ENCODE peak calls at places on chromosome 19, in four cellular contexts. P is DMS 273 treated with DMSO at 0.1 percent for 48 hours; U is GM03348; D is activated naive CD4-positive, alpha-beta T cell treated with anti-CD3 and anti-CD28 coated beads for 36 hours. O is an unnamed sample.

GRCh38 chr19:35154535-35155406 is at the start of gene FXYD5:
- DNase-seq in U (peak), D (peak), P (no peak), O (peak)

GRCh38 chr19:3071764-3072163 is 9.5 kb upstream of the TLE5 start:
- DNase-seq in P (peak), U (no peak), D (no peak), O (peak)

GRCh38 chr19:17803264-17803896 is 8.4 kb downstream of the B3GNT3 start:
- DNase-seq in D (peak), U (no peak), P (no peak), O (peak)

GRCh38 chr19:4171676-4172075 is 10.7 kb downstream of the SIRT6 start:
- DNase-seq in U (no peak), D (no peak), P (no peak), O (no peak)

GRCh38 chr19:13906525-13906904 is 514 bp downstream of the CC2D1A start:
- DNase-seq in P (no peak), U (no peak), D (peak), O (peak)

GRCh38 chr19:34317311-34317927 is 47.6 kb upstream of the GPI start:
- DNase-seq in D (peak), P (no peak), U (no peak), O (peak)

GRCh38 chr19:29645911-29646310 is 19.4 kb upstream of the PLEKHF1 start:
- DNase-seq in D (peak), U (peak), P (no peak), O (no peak)

GRCh38 chr19:39595950-39596349 is 6.4 kb upstream of the LGALS13 start:
- DNase-seq in U (no peak), P (no peak), D (no peak), O (no peak)

GRCh38 chr19:2255982-2256685 is at the start of gene JSRP1:
- DNase-seq in P (no peak), U (no peak), D (no peak), O (peak)

GRCh38 chr19:2275588-2276428 is 6.2 kb downstream of the PEAK3 start:
- DNase-seq in U (no peak), D (no peak), P (no peak), O (no peak)

GRCh38 chr19:51772977-51773376 is 12.0 kb downstream of the FPR2 start:
- DNase-seq in D (no peak), P (no peak), U (no peak), O (no peak)

GRCh38 chr19:14563989-14564650 is 7.7 kb downstream of the NDUFB7 start:
- DNase-seq in U (peak), D (peak), P (no peak), O (peak)

GRCh38 chr19:3015126-3016057 is 13.7 kb downstream of the TLE2 start:
- DNase-seq in U (no peak), D (no peak), P (no peak), O (no peak)

O was measured in NCI-H69.